ENCODE peak calls at places on chromosome 17, in four cellular contexts. L is neuronal stem cell, Z is mammary epithelial cell, H is keratinocyte. J is an unnamed sample.

GRCh38 chr17:31446195-31446967 is 54.9 kb downstream of the RAB11FIP4 start:
- DNase-seq in L (no peak), Z (no peak), H (no peak), J (no peak)

GRCh38 chr17:39099686-39100293 is 51.6 kb downstream of the PLXDC1 start:
- DNase-seq in L (no peak), Z (no peak), H (no peak), J (no peak)

GRCh38 chr17:36507266-36507665 is 20.8 kb downstream of the ZNHIT3 start:
- DNase-seq in L (no peak), Z (no peak), H (no peak), J (no peak)

GRCh38 chr17:32769846-32770245 is 107.1 kb downstream of the MYO1D start:
- DNase-seq in L (no peak), Z (peak; percentile 40), H (no peak), J (no peak)

GRCh38 chr17:62627904-62628603 is 584 bp downstream of the MRC2 start:
- DNase-seq in L (peak; percentile 21), Z (peak; percentile 57), H (no peak), J (peak; percentile 91)

GRCh38 chr17:55237268-55237667 is 27.5 kb upstream of the HLF start:
- DNase-seq in L (no peak), Z (no peak), H (no peak), J (no peak)

GRCh38 chr17:83127431-83128160 is 48.2 kb downstream of the METRNL start:
- DNase-seq in L (no peak), Z (no peak), H (no peak), J (no peak)

GRCh38 chr17:33598795-33599194 is 305.7 kb upstream of the ASIC2 start:
- DNase-seq in L (no peak), Z (no peak), H (no peak), J (no peak)

GRCh38 chr17:80034977-80035686 is 540 bp downstream of the TBC1D16 start:
- DNase-seq in L (peak; percentile 27), Z (peak; percentile 31), H (no peak), J (no peak)

GRCh38 chr17:55458977-55459376 is 37.3 kb upstream of the MMD start:
- DNase-seq in L (no peak), Z (peak; percentile 87), H (peak; percentile 68), J (no peak)

GRCh38 chr17:34255841-34256240 is 756 bp downstream of the CCL2 start:
- DNase-seq in L (no peak), Z (no peak), H (no peak), J (no peak)

GRCh38 chr17:74767111-74767516 is 9.0 kb downstream of the NAT9 start:
- DNase-seq in L (no peak), Z (no peak), H (no peak), J (no peak)

GRCh38 chr17:5837055-5837491 is 233.1 kb upstream of the WSCD1 start:
- DNase-seq in L (no peak), Z (peak; percentile 96), H (peak; percentile 90), J (no peak)

GRCh38 chr17:18184143-18185007 is 747 bp downstream of the ALKBH5 start:
- DNase-seq in L (peak; percentile 33), Z (peak; percentile 37), H (no peak), J (no peak)

GRCh38 chr17:72126575-72127486 is 6.0 kb downstream of the SOX9 start:
- DNase-seq in L (no peak), Z (peak; percentile 88), H (peak; percentile 61), J (peak; percentile 68)

GRCh38 chr17:32265896-32266388 is 310 bp downstream of the RHBDL3 start:
- DNase-seq in L (no peak), Z (no peak), H (no peak), J (no peak)

GRCh38 chr17:71869833-71870545 is 250.8 kb upstream of the SOX9 start:
- DNase-seq in L (no peak), Z (no peak), H (no peak), J (no peak)

GRCh38 chr17:73554498-73554897 is 89.7 kb downstream of the SDK2 start:
- DNase-seq in L (no peak), Z (no peak), H (no peak), J (no peak)

GRCh38 chr17:40425741-40426140 is 8.0 kb upstream of the TOP2A start:
- DNase-seq in L (no peak), Z (no peak), H (no peak), J (no peak)

GRCh38 chr17:73335591-73336503 is 24.0 kb upstream of the CDC42EP4 start:
- DNase-seq in L (no peak), Z (peak; percentile 73), H (no peak), J (peak; percentile 38)

GRCh38 chr17:9942885-9943284 is 37.8 kb upstream of the RCVRN start:
- DNase-seq in L (no peak), Z (no peak), H (no peak), J (no peak)

GRCh38 chr17:28518132-28518531 is 12.0 kb downstream of the FOXN1 start:
- DNase-seq in L (no peak), Z (no peak), H (no peak), J (no peak)

GRCh38 chr17:17868637-17869522 is 32.1 kb upstream of the SREBF1 start:
- DNase-seq in L (no peak), Z (no peak), H (no peak), J (no peak)

GRCh38 chr17:74337834-74338500 is 11.9 kb downstream of the KIF19 start:
- DNase-seq in L (no peak), Z (no peak), H (no peak), J (peak; percentile 36)

GRCh38 chr17:74446551-74447500 is 14.9 kb downstream of the GPRC5C start:
- DNase-seq in L (no peak), Z (peak; percentile 19), H (no peak), J (peak; percentile 54)

GRCh38 chr17:28928061-28928460 is 23.3 kb downstream of the PHF12 start:
- DNase-seq in L (no peak), Z (peak; percentile 90), H (no peak), J (no peak)

GRCh38 chr17:43766413-43767052 is 7.9 kb upstream of the SOST start:
- DNase-seq in L (peak; percentile 68), Z (no peak), H (no peak), J (peak; percentile 74)

GRCh38 chr17:76706817-76707216 is 3.9 kb downstream of the MXRA7 start:
- DNase-seq in L (no peak), Z (no peak), H (no peak), J (no peak)

GRCh38 chr17:19304209-19304608 is 58.3 kb downstream of the B9D1 start:
- DNase-seq in L (no peak), Z (no peak), H (no peak), J (no peak)

GRCh38 chr17:39166437-39167335 is 725 bp upstream of the ARL5C start:
- DNase-seq in L (no peak), Z (no peak), H (no peak), J (no peak)

DNA sequence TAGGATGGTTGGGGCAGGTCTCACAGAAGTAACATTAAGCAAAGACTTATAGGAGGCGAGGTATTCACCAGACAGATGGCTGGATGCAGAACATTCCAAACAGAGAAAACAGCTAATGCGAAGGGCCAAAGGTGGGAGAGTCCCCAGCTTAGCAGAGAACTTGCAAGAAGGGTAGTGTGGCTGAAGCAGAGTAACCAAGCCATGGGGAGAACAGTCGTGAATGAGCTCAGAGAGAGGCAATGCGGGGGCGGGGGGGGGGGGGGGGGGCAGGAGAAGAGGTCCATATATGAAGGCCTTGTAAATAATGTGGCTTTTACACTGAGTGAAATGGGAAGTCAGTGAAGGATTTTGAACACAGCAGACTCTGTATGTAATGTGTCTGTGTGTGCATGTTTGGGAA is 81.3 kb downstream of the SMG6 start:
- DNase-seq in L (no peak), Z (no peak), H (no peak), J (no peak)
- H3K4me3 ChIP-seq in L (no peak overlapping the region), Z (no peak overlapping the region), H (no peak overlapping the region), J (no peak overlapping the region)

GRCh38 chr17:78820841-78821240 is 19.8 kb downstream of the USP36 start:
- DNase-seq in L (no peak), Z (no peak), H (no peak), J (no peak)
- H3K4me3 ChIP-seq in L (no peak overlapping the region), Z (no peak overlapping the region), H (no peak overlapping the region), J (no peak overlapping the region)

DNA sequence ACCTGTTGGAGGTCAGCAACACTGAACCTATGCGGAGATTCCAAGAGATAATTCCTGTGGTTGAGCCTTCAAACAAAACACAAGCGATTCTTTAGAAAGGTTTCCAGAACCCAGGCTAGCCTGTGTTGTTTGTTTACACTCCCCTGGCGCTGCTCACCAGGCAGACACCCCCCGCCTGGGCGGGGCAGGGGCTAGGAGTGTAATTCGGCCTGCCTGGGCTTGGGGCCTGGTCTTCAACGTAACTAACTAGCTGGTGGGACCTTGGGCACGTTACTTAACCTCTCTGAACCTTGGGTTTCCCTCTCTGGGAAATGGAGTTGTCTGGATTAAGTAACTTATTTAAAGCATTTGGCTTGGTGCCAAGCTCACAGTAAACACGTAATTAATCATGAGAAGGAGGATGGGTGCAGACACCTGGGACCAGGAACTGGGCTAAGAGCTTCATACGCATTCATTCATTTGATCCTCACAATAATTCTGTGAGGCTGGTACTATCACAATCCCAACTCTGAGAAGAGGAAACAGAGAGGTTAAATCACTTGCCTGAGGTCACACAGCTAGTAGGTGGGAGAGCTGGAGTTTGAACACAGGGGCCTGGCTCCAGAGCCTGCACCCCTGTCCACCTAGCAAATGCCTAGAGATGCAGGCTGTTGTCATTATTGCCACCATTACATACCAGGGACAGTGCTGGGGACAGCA is 7.6 kb upstream of the ARHGAP27 start:
- DNase-seq in L (no peak), Z (no peak), H (no peak), J (no peak)
- H3K4me3 ChIP-seq in L (no peak overlapping the region), Z (no peak overlapping the region), H (no peak overlapping the region), J (no peak overlapping the region)

DNA sequence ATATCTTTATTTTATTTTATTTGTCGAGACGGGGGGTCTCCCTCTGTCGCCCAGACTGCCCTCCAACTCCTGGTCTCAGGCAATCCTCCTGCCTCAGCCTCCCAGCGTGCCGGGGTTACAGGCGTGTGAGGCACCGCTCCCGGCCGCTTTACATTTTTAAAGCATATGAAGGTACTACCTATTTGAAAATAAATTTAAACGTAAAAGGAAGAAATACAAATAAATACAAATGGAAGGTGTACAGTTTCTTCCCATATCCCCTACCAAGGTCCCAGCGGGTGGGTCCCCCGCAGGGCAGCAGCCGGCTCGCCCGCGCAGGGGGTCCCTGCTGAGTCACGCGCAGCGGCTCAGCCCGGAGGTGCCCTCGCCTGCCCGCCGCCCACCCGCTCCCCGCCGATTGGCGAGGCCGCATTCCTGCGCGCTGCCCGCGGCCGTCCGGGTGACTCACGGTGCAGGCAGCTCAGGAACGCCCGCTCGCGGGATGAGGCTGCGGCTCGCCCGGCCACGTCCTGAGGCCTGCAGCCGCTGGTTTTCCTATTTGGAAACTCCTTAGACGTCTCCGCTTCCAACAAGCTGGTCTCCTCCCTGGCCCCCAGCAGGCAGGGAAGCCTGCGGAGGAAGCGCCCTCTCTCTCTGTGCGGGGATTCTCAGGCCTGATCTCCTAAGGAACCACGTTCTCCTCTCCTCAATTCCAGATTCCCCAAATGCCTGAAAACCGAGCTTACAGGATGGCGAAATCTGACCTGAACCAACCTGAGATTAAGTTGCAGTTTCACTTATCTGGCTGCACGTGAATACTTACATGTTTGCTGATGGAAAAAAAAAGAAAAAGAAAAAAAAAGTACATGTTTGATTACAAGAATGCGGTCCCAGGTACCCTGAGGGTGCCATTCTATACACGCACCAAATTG is 54.8 kb upstream of the MAP3K14 start:
- DNase-seq in L (peak; percentile 82), Z (peak; percentile 96), H (peak; percentile 59), J (peak; percentile 78)
- H3K4me3 ChIP-seq in L (peak overlapping the region; percentile 33), Z (peak overlapping the region; percentile 30), H (peak overlapping the region; percentile 16), J (peak overlapping the region; percentile 43)

DNA sequence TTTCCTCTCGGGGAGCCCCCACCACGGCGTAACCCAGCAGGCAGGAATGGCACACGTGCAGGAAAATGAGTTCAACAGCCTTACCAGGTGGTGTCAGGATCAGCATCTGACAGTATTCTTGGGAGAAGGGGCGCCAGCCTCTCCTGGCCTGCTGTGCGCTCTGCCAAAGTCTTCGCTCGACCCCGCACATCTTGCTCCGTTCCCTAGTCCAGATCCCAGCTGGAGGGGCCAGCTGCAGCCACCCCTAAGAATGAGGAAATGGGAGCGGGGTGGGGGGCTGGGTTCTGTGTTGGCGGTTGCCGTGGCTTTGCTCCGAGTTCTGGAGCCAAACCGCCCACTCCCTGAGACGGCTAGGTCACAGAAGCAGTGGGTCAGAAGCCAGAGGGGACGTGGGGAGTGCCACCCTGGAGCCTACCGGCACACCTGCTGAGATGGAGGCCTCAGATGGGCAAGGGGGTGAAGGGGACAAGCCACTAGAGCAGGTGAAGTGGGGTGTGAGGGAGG is at the start of gene CHCT1:
- DNase-seq in L (no peak), Z (no peak), H (no peak), J (peak; percentile 37)
- H3K4me3 ChIP-seq in L (peak within 1 kb of the TSS; percentile 34), Z (peak within 1 kb of the TSS; percentile 29), H (peak within 1 kb of the TSS; percentile 77), J (peak within 1 kb of the TSS; percentile 63)

J was measured in SK-N-SH.